ENCODE peak calls at places on chromosomes 2 and 18, in four cellular contexts. K is neural progenitor cell, B is H9, Y is fibroblast of lung. A is an unnamed sample.

GRCh38 chr2:239096676-239097427 is 249.0 kb downstream of the TWIST2 start:
- DNase-seq in Y (no peak), B (no peak), K (no peak), A (no peak)

GRCh38 chr2:36695746-36696415 is 626 bp upstream of the VIT start:
- DNase-seq in Y (peak), K (no peak), B (no peak), A (peak)

GRCh38 chr2:209383212-209383611 is 40.6 kb upstream of the MAP2 start:
- DNase-seq in Y (peak), K (no peak), B (no peak), A (no peak)

GRCh38 chr2:235433860-235434259 is 60.0 kb upstream of the AGAP1 start:
- DNase-seq in Y (peak), K (no peak), B (no peak), A (peak)

GRCh38 chr2:7378642-7379041 is 461.4 kb downstream of the RNF144A start:
- DNase-seq in Y (no peak), B (no peak), K (no peak), A (no peak)

GRCh38 chr2:134897932-134898331 is 20.7 kb upstream of the CCNT2 start:
- DNase-seq in K (no peak), Y (peak), B (no peak), A (no peak)

GRCh38 chr2:39757156-39757555 is 21.9 kb downstream of the THUMPD2 start:
- DNase-seq in K (no peak), Y (no peak), B (no peak), A (no peak)

GRCh38 chr2:64405476-64406406 is 48.2 kb upstream of the LGALSL start:
- DNase-seq in B (no peak), Y (peak), K (no peak), A (no peak)

GRCh38 chr2:232761301-232761907 is 15.0 kb downstream of the KCNJ13 start:
- DNase-seq in B (no peak), K (peak), Y (peak), A (peak)

GRCh38 chr2:179265082-179265575 is 497 bp upstream of the SESTD1 start:
- DNase-seq in K (no peak), B (no peak), Y (peak), A (no peak)

GRCh38 chr18:54247488-54248175 is 21.7 kb upstream of the POLI start:
- DNase-seq in K (peak), B (no peak), Y (no peak), A (peak)

GRCh38 chr2:162009543-162009942 is 64.5 kb downstream of the DPP4 start:
- DNase-seq in B (no peak), Y (no peak), K (no peak), A (no peak)

GRCh38 chr2:172777431-172777830 is 41.8 kb downstream of the RAPGEF4 start:
- DNase-seq in B (no peak), K (no peak), Y (no peak), A (no peak)

GRCh38 chr18:7626922-7627440 is 59.9 kb downstream of the PTPRM start:
- DNase-seq in B (no peak), K (no peak), Y (peak), A (peak)

GRCh38 chr2:157857881-157858280 is 18.2 kb downstream of the ACVR1 start:
- DNase-seq in K (no peak), Y (no peak), B (no peak), A (no peak)

GRCh38 chr2:5748941-5749731 is 57.0 kb downstream of the SOX11 start:
- DNase-seq in B (no peak), Y (no peak), K (no peak), A (no peak)
- H3K9ac ChIP-seq in B (no peak), Y (no peak), K (no peak), A (no peak)

GRCh38 chr2:231573096-231573495 is 19.6 kb upstream of the TEX44 start:
- DNase-seq in K (no peak), B (no peak), Y (no peak), A (peak)
- H3K9ac ChIP-seq in K (no peak), B (peak), Y (no peak), A (no peak)

GRCh38 chr2:11340717-11341116 is 3.7 kb downstream of the ROCK2 start:
- DNase-seq in Y (no peak), B (no peak), K (no peak), A (no peak)

GRCh38 chr2:11343344-11343625 is 1.2 kb downstream of the ROCK2 start:
- DNase-seq in K (no peak), Y (no peak), B (no peak), A (no peak)

GRCh38 chr2:11343626-11344341 is 652 bp downstream of the ROCK2 start:
- DNase-seq in K (peak), Y (no peak), B (peak), A (peak)

GRCh38 chr2:11344342-11344955 is at the start of gene ROCK2:
- DNase-seq in K (peak), B (peak), Y (peak), A (peak)

DNA sequence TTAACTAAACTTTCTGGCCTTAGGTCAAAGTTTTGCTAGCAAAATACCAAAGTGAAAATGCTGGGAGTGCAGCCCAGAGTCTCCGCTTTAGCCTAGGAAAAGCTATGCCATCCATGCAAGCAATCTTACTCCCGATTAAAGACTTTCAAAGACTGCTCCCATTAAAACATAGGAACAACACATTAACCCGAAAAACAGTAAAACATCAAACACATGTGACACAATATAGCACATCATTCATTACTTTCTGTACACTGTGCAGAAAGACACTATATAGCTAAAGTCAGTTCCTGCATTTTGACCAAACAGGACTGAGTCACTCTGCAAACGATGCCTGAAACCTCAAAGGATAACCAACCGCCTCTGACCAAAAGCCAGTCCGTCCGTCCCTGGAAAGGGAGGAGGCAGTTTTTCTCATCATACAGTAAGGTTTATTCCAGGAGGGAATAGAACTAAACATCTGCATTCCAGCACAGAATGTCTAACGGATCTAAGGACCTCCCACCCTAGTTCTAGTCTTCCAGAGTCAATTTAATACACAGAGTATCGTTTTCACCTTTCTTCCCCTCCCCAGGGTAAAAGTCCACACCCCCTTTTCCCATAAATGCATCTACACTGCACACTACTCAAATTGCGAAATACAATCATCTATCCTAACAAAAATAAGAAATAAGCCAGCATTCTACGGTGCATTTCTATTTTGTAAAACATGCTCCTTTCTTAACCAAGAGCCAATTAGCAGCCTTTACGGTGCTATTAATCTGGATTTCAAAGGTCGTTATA is 1.7 kb downstream of the ROCK2 start:
- DNase-seq in Y (peak), K (peak), B (no peak), A (no peak)
- H3K9ac ChIP-seq in Y (peak), K (peak), B (peak), A (peak)

DNA sequence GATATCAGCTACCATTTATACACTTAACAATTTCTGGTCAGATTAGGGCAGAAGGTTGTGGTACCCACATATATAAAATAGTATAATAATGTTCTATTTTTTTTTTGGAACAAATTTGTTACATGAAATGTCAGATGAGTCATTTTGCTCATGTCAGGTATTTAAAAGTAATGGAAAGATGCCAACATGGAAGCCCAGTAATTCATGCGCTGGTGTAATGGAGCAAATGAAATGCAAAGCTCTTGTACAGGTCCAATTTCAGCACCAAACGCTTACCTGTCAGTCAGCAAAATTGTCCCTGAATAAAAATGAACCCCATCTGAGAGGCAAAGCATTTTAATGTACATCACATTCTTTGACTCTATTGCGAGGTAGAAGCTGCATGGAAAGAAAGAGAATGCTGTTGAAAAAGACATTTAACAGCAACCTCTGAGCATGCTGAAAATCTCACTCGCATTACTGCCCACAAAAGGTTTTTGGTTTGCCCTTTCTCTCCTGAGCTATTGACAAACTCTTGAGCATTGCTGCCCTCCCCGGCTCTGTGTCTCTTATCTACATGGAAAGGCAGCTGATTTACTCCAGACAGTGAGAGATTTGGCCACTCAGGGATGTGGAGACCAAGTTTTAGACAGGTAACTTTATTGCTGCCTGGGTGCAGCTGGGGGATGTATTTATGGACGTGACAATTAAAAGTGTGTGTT is 217.5 kb downstream of the CAMKMT start:
- DNase-seq in K (peak), B (no peak), Y (no peak), A (no peak)
- H3K9ac ChIP-seq in K (no peak), B (no peak), Y (no peak), A (no peak)